ENCODE peak calls at places on chromosomes 11 and 22, in seven cellular contexts. Z, L, P, A, G, H and Y are unnamed samples.
A peak's percentile ranks its signal among the peaks of the same experiment; 100 is the strongest.

GRCh38 chr11:120332822-120333716 is 3.1 kb upstream of the ARHGEF12 start:
- DNase-seq in P (no peak), G (no peak), H (no peak), Z (no peak), L (no peak), A (no peak), Y (no peak)

GRCh38 chr11:34274712-34275398 is 83.0 kb downstream of the ABTB2 start:
- DNase-seq in G (peak; percentile 98), A (no peak), Z (peak; percentile 97), P (peak; percentile 98), L (peak; percentile 15), H (peak; percentile 36), Y (peak; percentile 96)

GRCh38 chr22:46809153-46809885 is 46.9 kb downstream of the TBC1D22A start:
- DNase-seq in P (no peak), A (peak; percentile 30), H (no peak), G (no peak), Z (no peak), L (no peak), Y (no peak)

GRCh38 chr22:46734830-46735453 is 3.1 kb downstream of the CERK start:
- DNase-seq in H (no peak), G (no peak), L (no peak), Z (no peak), P (no peak), A (no peak), Y (no peak)

GRCh38 chr22:25833091-25833490 is 91.1 kb downstream of the MYO18B start:
- DNase-seq in Z (no peak), G (no peak), H (no peak), P (no peak), L (no peak), A (no peak), Y (no peak)

GRCh38 chr11:21414928-21415327 is 745.5 kb downstream of the NELL1 start:
- DNase-seq in A (no peak), Z (no peak), H (no peak), G (no peak), L (no peak), P (no peak), Y (no peak)

GRCh38 chr22:45877651-45878050 is 99.3 kb downstream of the WNT7B start:
- DNase-seq in A (peak; percentile 41), G (no peak), Z (no peak), P (no peak), H (peak; percentile 5), L (no peak), Y (peak; percentile 11)

GRCh38 chr11:57476223-57476882 is 16.0 kb downstream of the RTN4RL2 start:
- DNase-seq in A (peak; percentile 77), P (no peak), Z (no peak), G (no peak), H (peak; percentile 50), L (no peak), Y (no peak)

GRCh38 chr11:29432719-29433325 is 584.0 kb downstream of the KCNA4 start:
- DNase-seq in A (no peak), L (peak; percentile 55), H (no peak), Z (peak; percentile 1), G (peak; percentile 7), P (peak; percentile 6), Y (no peak)

GRCh38 chr22:33715221-33715620 is 205.1 kb downstream of the LARGE1 start:
- DNase-seq in P (no peak), G (no peak), L (no peak), Z (no peak), H (no peak), A (no peak), Y (no peak)

GRCh38 chr11:112570335-112570734 is 309.7 kb upstream of the PLET1 start:
- DNase-seq in L (no peak), A (no peak), H (no peak), P (no peak), G (no peak), Z (no peak), Y (no peak)

GRCh38 chr11:66953431-66953833 is 4.8 kb downstream of the PC start:
- DNase-seq in H (peak; percentile 40), P (no peak), L (no peak), G (peak; percentile 82), A (no peak), Z (no peak), Y (no peak)

GRCh38 chr11:117126223-117126965 is 17.7 kb upstream of the PAFAH1B2 start:
- DNase-seq in H (no peak), A (no peak), L (no peak), Z (no peak), G (no peak), P (no peak), Y (no peak)

GRCh38 chr11:71080239-71081097 is 171.9 kb downstream of the SHANK2 start:
- DNase-seq in A (peak; percentile 93), L (peak; percentile 82), Z (peak; percentile 15), G (peak; percentile 70), H (peak; percentile 65), P (peak; percentile 58), Y (peak; percentile 44)

GRCh38 chr11:37061426-37061825 is 463.4 kb upstream of the RAG2 start:
- DNase-seq in L (no peak), G (no peak), A (no peak), H (no peak), Z (no peak), P (no peak), Y (no peak)

DNA sequence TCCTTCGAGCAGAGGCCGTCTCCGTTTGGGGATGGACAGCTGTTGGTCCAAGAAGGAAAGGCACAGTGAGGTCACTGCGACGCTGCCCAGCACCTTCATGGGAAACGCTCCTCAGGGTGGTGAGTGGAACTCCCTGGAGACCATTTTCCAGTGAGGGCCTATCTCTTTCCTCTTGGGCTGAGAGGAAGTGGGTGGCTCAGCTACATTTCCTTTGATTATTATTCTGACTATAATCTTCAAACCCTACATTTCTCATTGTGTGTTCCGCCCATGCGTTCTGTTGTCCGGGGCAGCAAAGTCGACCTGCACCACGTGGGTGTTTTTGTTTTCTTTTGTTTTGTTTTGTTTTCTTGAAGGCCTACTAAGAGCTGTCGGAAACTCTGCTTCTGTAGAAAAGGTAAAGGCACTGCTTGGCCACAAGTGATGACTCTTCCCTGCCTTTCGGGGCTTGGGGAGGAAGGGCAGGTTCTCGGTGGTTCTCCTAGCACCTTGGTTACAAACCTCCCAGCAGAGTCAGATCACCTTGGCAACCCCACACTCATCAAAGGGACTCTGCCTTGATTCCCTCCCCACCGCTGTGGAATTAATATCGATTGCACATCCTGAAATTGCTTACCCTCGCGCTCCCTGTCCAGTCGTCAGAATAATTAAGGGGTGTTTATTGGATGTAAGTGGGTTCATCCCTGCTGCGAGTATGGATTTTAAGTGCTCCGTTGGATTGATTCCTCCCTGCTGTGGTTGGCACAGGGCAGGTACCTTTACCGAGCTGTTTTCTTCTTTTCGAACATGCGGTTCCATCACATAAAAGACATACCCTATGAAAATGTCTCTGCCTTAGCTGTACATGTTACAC is 7.2 kb downstream of the PARVB start:
- DNase-seq in Z (no peak), H (no peak), G (no peak), P (no peak), L (no peak), A (no peak), Y (no peak)
- H3K4me3 ChIP-seq in Z (no peak overlapping the region), H (no peak overlapping the region), G (no peak overlapping the region), P (no peak overlapping the region), L (no peak overlapping the region), A (no peak overlapping the region), Y (no peak overlapping the region)

GRCh38 chr11:19954899-19955298 is 205.4 kb downstream of the DBX1 start:
- DNase-seq in G (no peak), H (no peak), A (no peak), L (no peak), P (no peak), Z (no peak), Y (no peak)

GRCh38 chr11:19952101-19952605 is 208.1 kb downstream of the DBX1 start:
- DNase-seq in Z (no peak), H (no peak), P (no peak), A (no peak), G (peak; percentile 34), L (peak; percentile 40), Y (no peak)

GRCh38 chr11:19955660-19956059 is 204.6 kb downstream of the DBX1 start:
- DNase-seq in G (no peak), P (no peak), A (no peak), L (no peak), Z (no peak), H (no peak), Y (no peak)

GRCh38 chr11:19953342-19953741 is 206.9 kb downstream of the DBX1 start:
- DNase-seq in L (no peak), Z (no peak), A (peak; percentile 94), H (no peak), P (peak; percentile 81), G (peak; percentile 34), Y (no peak)

DNA sequence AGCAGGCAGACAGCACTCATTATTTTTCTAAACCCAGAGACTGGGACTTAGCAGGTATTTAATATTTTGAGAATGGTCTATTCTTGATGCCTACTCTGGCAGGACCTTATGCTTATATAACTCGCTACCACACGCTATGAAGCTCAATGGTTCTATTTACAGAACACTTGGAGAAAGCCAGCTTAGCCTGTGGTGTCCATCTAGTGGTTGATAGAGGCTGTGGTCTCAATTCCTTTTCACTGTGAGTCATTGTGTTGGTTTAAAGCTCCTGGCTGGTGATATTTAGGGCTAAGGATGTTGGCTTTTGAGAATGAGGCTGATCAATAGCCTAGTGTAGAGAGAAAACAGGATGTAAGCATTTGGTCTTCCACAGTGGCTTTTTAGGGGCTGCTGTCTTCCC is 206.4 kb downstream of the DBX1 start:
- DNase-seq in Z (no peak), A (peak; percentile 71), L (peak; percentile 80), G (peak; percentile 73), H (no peak), P (peak; percentile 91), Y (no peak)
- H3K4me3 ChIP-seq in Z (no peak overlapping the region), A (no peak overlapping the region), L (no peak overlapping the region), G (no peak overlapping the region), H (no peak overlapping the region), P (no peak overlapping the region), Y (no peak overlapping the region)

GRCh38 chr11:3052109-3052479 is 5.1 kb downstream of the CARS1 start:
- DNase-seq in H (no peak), Z (no peak), P (no peak), L (no peak), A (no peak), G (no peak), Y (no peak)

GRCh38 chr11:3051435-3052108 is 5.7 kb downstream of the CARS1 start:
- DNase-seq in H (no peak), Z (no peak), L (no peak), A (no peak), P (no peak), G (no peak), Y (no peak)

GRCh38 chr11:3047637-3048036 is 9.6 kb downstream of the CARS1 start:
- DNase-seq in P (no peak), G (no peak), L (no peak), A (no peak), Z (no peak), H (no peak), Y (no peak)

GRCh38 chr11:3050386-3051325 is 6.6 kb downstream of the CARS1 start:
- DNase-seq in Z (no peak), G (no peak), L (no peak), A (no peak), P (no peak), H (no peak), Y (no peak)

GRCh38 chr11:3049430-3050243 is 7.6 kb downstream of the CARS1 start:
- DNase-seq in Z (peak; percentile 87), A (no peak), G (peak; percentile 97), H (peak; percentile 83), P (peak; percentile 98), L (peak; percentile 94), Y (peak; percentile 83)
- H3K4me3 ChIP-seq in Z (peak overlapping the region; percentile 20), A (no peak overlapping the region), G (peak overlapping the region; percentile 36), H (no peak overlapping the region), P (no peak overlapping the region), L (peak overlapping the region; percentile 5), Y (no peak overlapping the region)

DNA sequence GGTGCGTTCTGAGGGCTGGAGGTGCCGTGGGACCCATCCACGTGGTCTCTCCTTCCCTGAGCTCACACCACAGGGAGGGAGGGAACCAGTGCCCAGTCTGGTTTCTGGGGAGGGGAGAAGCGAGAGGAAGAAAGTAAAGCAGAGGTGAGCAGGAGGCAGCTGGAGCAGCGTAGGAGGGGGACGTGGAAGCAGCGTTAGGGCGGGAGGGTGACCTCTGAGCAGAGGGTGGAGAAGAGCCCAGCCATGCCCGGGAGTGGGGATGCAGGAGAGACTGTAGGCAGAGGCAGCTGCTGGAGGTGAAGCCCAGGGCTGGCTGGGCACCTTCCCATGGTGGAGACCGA is 45.3 kb upstream of the FGF3 start:
- DNase-seq in L (no peak), G (no peak), P (no peak), A (peak; percentile 49), Z (no peak), H (no peak), Y (peak; percentile 59)
- H3K4me3 ChIP-seq in L (no peak overlapping the region), G (no peak overlapping the region), P (no peak overlapping the region), A (no peak overlapping the region), Z (no peak overlapping the region), H (no peak overlapping the region), Y (no peak overlapping the region)